ENCODE peak calls at places on chromosomes 11 and 22, in four cellular contexts. One of them, this sample, is unnamed.
A peak's percentile ranks its signal among the peaks of the same experiment; 100 is the strongest.

GRCh38 chr22:48783821-48784266 is 1043.8 kb downstream of the BRD1 start:
- DNase-seq in psoas muscle: no peak
- DNase-seq in effector memory CD4-positive, alpha-beta T cell: no peak
- DNase-seq in body of pancreas: no peak
- DNase-seq in this sample: no peak

GRCh38 chr11:92540113-92540512 is 315.5 kb downstream of the FAT3 start:
- DNase-seq in psoas muscle: no peak
- DNase-seq in effector memory CD4-positive, alpha-beta T cell: no peak
- DNase-seq in body of pancreas: no peak
- DNase-seq in this sample: no peak

GRCh38 chr11:11841121-11841604 is 609 bp upstream of the USP47 start:
- DNase-seq in psoas muscle: peak; percentile 70
- DNase-seq in effector memory CD4-positive, alpha-beta T cell: no peak
- DNase-seq in body of pancreas: peak; percentile 42
- DNase-seq in this sample: no peak

GRCh38 chr11:72591785-72592490 is 82.3 kb downstream of the PDE2A start:
- DNase-seq in psoas muscle: no peak
- DNase-seq in effector memory CD4-positive, alpha-beta T cell: peak; percentile 14
- DNase-seq in body of pancreas: no peak
- DNase-seq in this sample: no peak

GRCh38 chr11:9004310-9004945 is 627 bp upstream of the NRIP3 start:
- DNase-seq in psoas muscle: no peak
- DNase-seq in effector memory CD4-positive, alpha-beta T cell: peak; percentile 32
- DNase-seq in body of pancreas: no peak
- DNase-seq in this sample: no peak

GRCh38 chr22:35783943-35784614 is 66.4 kb downstream of the APOL5 start:
- DNase-seq in psoas muscle: no peak
- DNase-seq in effector memory CD4-positive, alpha-beta T cell: no peak
- DNase-seq in body of pancreas: no peak
- DNase-seq in this sample: peak; percentile 53

GRCh38 chr11:116857936-116858335 is 20.5 kb upstream of the APOA1 start:
- DNase-seq in psoas muscle: no peak
- DNase-seq in effector memory CD4-positive, alpha-beta T cell: no peak
- DNase-seq in body of pancreas: no peak
- DNase-seq in this sample: no peak

GRCh38 chr11:3007404-3008010 is 15.4 kb upstream of the NAP1L4 start:
- DNase-seq in psoas muscle: no peak
- DNase-seq in effector memory CD4-positive, alpha-beta T cell: no peak
- DNase-seq in body of pancreas: no peak
- DNase-seq in this sample: no peak

GRCh38 chr11:67304511-67305113 is 1.3 kb downstream of the SSH3 start:
- DNase-seq in psoas muscle: no peak
- DNase-seq in effector memory CD4-positive, alpha-beta T cell: no peak
- DNase-seq in body of pancreas: peak; percentile 12
- DNase-seq in this sample: no peak

GRCh38 chr22:35154937-35155387 is 89.0 kb downstream of the ISX start:
- DNase-seq in psoas muscle: no peak
- DNase-seq in effector memory CD4-positive, alpha-beta T cell: no peak
- DNase-seq in body of pancreas: peak; percentile 54
- DNase-seq in this sample: no peak

GRCh38 chr11:82041764-82042163 is 691.9 kb downstream of the FAM181B start:
- DNase-seq in psoas muscle: no peak
- DNase-seq in effector memory CD4-positive, alpha-beta T cell: no peak
- DNase-seq in body of pancreas: no peak
- DNase-seq in this sample: no peak

GRCh38 chr11:75574698-75575265 is 12.7 kb downstream of the SERPINH1 start:
- DNase-seq in psoas muscle: no peak
- DNase-seq in effector memory CD4-positive, alpha-beta T cell: no peak
- DNase-seq in body of pancreas: no peak
- DNase-seq in this sample: no peak

GRCh38 chr11:118003456-118003855 is 17.3 kb downstream of the IL10RA start:
- DNase-seq in psoas muscle: no peak
- DNase-seq in effector memory CD4-positive, alpha-beta T cell: no peak
- DNase-seq in body of pancreas: no peak
- DNase-seq in this sample: no peak

GRCh38 chr11:62217191-62217748 is 8.8 kb downstream of the SCGB2A1 start:
- DNase-seq in psoas muscle: no peak
- DNase-seq in effector memory CD4-positive, alpha-beta T cell: no peak
- DNase-seq in body of pancreas: no peak
- DNase-seq in this sample: no peak

GRCh38 chr11:76654310-76654851 is 16.2 kb downstream of the LRRC32 start:
- DNase-seq in psoas muscle: peak; percentile 75
- DNase-seq in effector memory CD4-positive, alpha-beta T cell: no peak
- DNase-seq in body of pancreas: peak; percentile 38
- DNase-seq in this sample: peak; percentile 53

GRCh38 chr11:61488651-61489291 is 19.8 kb upstream of the LRRC10B start:
- DNase-seq in psoas muscle: peak; percentile 81
- DNase-seq in effector memory CD4-positive, alpha-beta T cell: no peak
- DNase-seq in body of pancreas: peak; percentile 81
- DNase-seq in this sample: no peak

GRCh38 chr11:120102862-120103118 is 35.1 kb downstream of the TRIM29 start:
- DNase-seq in psoas muscle: no peak
- DNase-seq in effector memory CD4-positive, alpha-beta T cell: no peak
- DNase-seq in body of pancreas: no peak
- DNase-seq in this sample: no peak

GRCh38 chr11:47375020-47375419 is 3.3 kb downstream of the SPI1 start:
- DNase-seq in psoas muscle: no peak
- DNase-seq in effector memory CD4-positive, alpha-beta T cell: no peak
- DNase-seq in body of pancreas: no peak
- DNase-seq in this sample: no peak
- H3K4me3 ChIP-seq in psoas muscle: peak overlapping the region; percentile 30
- H3K4me3 ChIP-seq in effector memory CD4-positive, alpha-beta T cell: no peak overlapping the region
- H3K4me3 ChIP-seq in body of pancreas: no peak overlapping the region
- H3K4me3 ChIP-seq in this sample: no peak overlapping the region

GRCh38 chr11:1010006-1010405 is 26.5 kb downstream of the MUC6 start:
- DNase-seq in psoas muscle: no peak
- DNase-seq in effector memory CD4-positive, alpha-beta T cell: no peak
- DNase-seq in body of pancreas: peak; percentile 58
- DNase-seq in this sample: no peak
- H3K36me3 ChIP-seq in psoas muscle: peaks cover 2% of the 10 kb centered on the region
- H3K36me3 ChIP-seq in effector memory CD4-positive, alpha-beta T cell: peaks cover 63% of the 10 kb centered on the region
- H3K36me3 ChIP-seq in body of pancreas: no peaks in the 10 kb centered on the region
- H3K36me3 ChIP-seq in this sample: peaks cover 42% of the 10 kb centered on the region

DNA sequence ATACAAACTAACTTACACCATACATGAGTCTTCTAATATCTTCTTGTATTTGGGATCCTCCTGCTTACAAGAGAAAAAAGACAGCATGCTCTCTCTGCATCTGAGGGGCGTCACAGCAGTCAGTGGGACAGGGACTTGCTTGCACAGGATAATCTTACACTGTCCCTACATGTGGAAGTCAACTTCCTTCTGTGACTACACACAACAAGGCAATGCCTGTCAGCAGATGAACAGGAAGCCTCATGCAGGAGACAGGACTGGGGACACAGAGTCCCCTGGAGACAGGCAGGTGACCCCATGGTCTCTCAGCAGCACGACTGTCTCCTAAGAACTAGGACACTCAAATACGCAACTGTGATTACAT is 54.8 kb downstream of the PACSIN2 start:
- DNase-seq in psoas muscle: no peak
- DNase-seq in effector memory CD4-positive, alpha-beta T cell: no peak
- DNase-seq in body of pancreas: no peak
- DNase-seq in this sample: no peak
- H3K4me3 ChIP-seq in psoas muscle: peak overlapping the region; percentile 47
- H3K4me3 ChIP-seq in effector memory CD4-positive, alpha-beta T cell: no peak overlapping the region
- H3K4me3 ChIP-seq in body of pancreas: no peak overlapping the region
- H3K4me3 ChIP-seq in this sample: no peak overlapping the region

GRCh38 chr11:6612816-6613136 is 760 bp upstream of the TAF10 start:
- DNase-seq in psoas muscle: peak; percentile 51
- DNase-seq in effector memory CD4-positive, alpha-beta T cell: peak; percentile 23
- DNase-seq in body of pancreas: peak; percentile 66
- DNase-seq in this sample: no peak
- H3K36me3 ChIP-seq in psoas muscle: peaks cover 16% of the 10 kb centered on the region
- H3K36me3 ChIP-seq in effector memory CD4-positive, alpha-beta T cell: peaks cover 38% of the 10 kb centered on the region
- H3K36me3 ChIP-seq in body of pancreas: no peaks in the 10 kb centered on the region
- H3K36me3 ChIP-seq in this sample: peaks cover 42% of the 10 kb centered on the region

DNA sequence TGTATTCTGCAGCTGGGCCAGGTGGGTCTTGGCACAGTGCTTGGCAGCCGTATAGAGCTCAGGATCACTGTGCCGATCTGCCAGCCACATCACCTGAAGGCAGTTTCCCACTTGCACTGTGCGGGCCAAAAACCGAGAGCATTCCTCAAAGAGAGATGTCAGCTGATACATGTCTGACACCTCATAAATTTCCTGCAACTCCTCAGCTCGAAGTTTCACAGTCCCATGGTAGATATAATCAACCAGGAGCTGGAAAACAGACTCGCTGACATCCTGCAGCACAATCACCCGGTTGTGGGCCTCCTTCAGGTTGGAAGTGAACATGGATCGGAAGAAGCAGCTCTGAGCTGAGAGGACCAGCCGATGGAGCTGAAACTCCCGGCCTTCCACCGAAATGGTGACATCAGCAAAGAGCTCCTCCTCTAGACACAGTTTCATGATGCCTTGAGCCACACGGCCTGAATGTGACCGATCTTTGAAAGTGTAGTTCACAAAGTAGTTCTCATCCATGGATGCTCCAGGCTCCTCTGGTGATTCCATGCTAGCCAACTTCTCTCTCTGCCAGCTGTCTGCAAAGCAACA is 1.2 kb downstream of the KBTBD4 start:
- DNase-seq in psoas muscle: peak; percentile 7
- DNase-seq in effector memory CD4-positive, alpha-beta T cell: no peak
- DNase-seq in body of pancreas: no peak
- DNase-seq in this sample: no peak
- H3K4me3 ChIP-seq in psoas muscle: peak overlapping the region; percentile 100
- H3K4me3 ChIP-seq in effector memory CD4-positive, alpha-beta T cell: no peak overlapping the region
- H3K4me3 ChIP-seq in body of pancreas: no peak overlapping the region
- H3K4me3 ChIP-seq in this sample: peak overlapping the region; percentile 85

GRCh38 chr11:14288189-14288935 is 70.6 kb downstream of the RRAS2 start:
- DNase-seq in psoas muscle: no peak
- DNase-seq in effector memory CD4-positive, alpha-beta T cell: no peak
- DNase-seq in body of pancreas: no peak
- DNase-seq in this sample: peak; percentile 74

GRCh38 chr11:14290422-14290821 is 68.6 kb downstream of the RRAS2 start:
- DNase-seq in psoas muscle: no peak
- DNase-seq in effector memory CD4-positive, alpha-beta T cell: no peak
- DNase-seq in body of pancreas: no peak
- DNase-seq in this sample: no peak
- H3K36me3 ChIP-seq in psoas muscle: no peaks in the 10 kb centered on the region
- H3K36me3 ChIP-seq in effector memory CD4-positive, alpha-beta T cell: no peaks in the 10 kb centered on the region
- H3K36me3 ChIP-seq in body of pancreas: no peaks in the 10 kb centered on the region
- H3K36me3 ChIP-seq in this sample: no peaks in the 10 kb centered on the region

GRCh38 chr22:46010951-46011626 is 34.1 kb upstream of the WNT7B start:
- DNase-seq in psoas muscle: peak; percentile 61
- DNase-seq in effector memory CD4-positive, alpha-beta T cell: no peak
- DNase-seq in body of pancreas: peak; percentile 62
- DNase-seq in this sample: no peak

GRCh38 chr22:46012182-46012880 is 35.4 kb upstream of the WNT7B start:
- DNase-seq in psoas muscle: no peak
- DNase-seq in effector memory CD4-positive, alpha-beta T cell: no peak
- DNase-seq in body of pancreas: peak; percentile 13
- DNase-seq in this sample: no peak

GRCh38 chr22:46013460-46014416 is 36.8 kb upstream of the WNT7B start:
- DNase-seq in psoas muscle: peak; percentile 98
- DNase-seq in effector memory CD4-positive, alpha-beta T cell: peak; percentile 69
- DNase-seq in body of pancreas: peak; percentile 97
- DNase-seq in this sample: peak; percentile 80

GRCh38 chr22:46011627-46012181 is 34.7 kb upstream of the WNT7B start:
- DNase-seq in psoas muscle: peak; percentile 48
- DNase-seq in effector memory CD4-positive, alpha-beta T cell: no peak
- DNase-seq in body of pancreas: peak; percentile 21
- DNase-seq in this sample: no peak

DNA sequence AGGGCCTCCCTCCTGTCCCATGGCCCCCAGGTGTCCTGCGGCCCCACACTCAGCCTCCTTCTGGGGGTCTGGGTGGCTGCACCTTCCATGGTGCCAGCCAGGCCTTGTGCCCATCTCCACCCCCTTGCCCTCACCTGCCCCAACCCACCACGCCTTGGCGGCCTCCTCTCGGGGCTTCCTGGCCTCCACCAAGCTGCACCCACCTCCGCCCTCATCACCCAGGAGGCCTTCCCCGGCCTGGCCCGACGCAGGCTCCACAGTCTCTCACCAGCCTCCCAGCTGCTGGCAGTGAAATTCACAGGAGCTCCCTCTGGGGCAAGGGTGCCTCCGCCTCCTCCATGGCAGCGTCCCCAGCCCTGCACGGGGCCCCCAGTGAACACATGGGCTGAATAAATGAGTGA is 35.9 kb upstream of the WNT7B start:
- DNase-seq in psoas muscle: peak; percentile 64
- DNase-seq in effector memory CD4-positive, alpha-beta T cell: no peak
- DNase-seq in body of pancreas: peak; percentile 30
- DNase-seq in this sample: no peak
- H3K4me3 ChIP-seq in psoas muscle: peak overlapping the region; percentile 84
- H3K4me3 ChIP-seq in effector memory CD4-positive, alpha-beta T cell: peak overlapping the region; percentile 71
- H3K4me3 ChIP-seq in body of pancreas: no peak overlapping the region
- H3K4me3 ChIP-seq in this sample: no peak overlapping the region

DNA sequence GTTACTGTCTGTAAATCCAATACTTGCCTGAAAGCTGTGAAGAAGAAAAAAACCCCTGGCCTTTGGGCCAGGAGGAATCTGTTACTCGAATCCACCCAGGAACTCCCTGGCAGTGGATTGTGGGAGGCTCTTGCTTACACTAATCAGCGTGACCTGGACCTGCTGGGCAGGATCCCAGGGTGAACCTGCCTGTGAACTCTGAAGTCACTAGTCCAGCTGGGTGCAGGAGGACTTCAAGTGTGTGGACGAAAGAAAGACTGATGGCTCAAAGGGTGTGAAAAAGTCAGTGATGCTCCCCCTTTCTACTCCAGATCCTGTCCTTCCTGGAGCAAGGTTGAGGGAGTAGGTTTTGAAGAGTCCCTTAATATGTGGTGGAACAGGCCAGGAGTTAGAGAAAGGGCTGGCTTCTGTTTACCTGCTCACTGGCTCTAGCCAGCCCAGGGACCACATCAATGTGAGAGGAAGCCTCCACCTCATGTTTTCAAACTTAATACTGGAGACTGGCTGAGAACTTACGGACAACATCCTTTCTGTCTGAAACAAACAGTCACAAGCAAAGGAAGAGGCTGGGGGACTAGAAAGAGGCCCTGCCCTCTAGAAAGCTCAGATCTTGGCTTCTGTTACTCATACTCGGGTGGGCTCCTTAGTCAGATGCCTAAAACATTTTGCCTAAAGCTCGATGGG is 13.5 kb downstream of the PIK3IP1 start:
- DNase-seq in psoas muscle: no peak
- DNase-seq in effector memory CD4-positive, alpha-beta T cell: no peak
- DNase-seq in body of pancreas: no peak
- DNase-seq in this sample: no peak
- H3K36me3 ChIP-seq in psoas muscle: no peaks in the 10 kb centered on the region
- H3K36me3 ChIP-seq in effector memory CD4-positive, alpha-beta T cell: peaks cover 46% of the 10 kb centered on the region
- H3K36me3 ChIP-seq in body of pancreas: no peaks in the 10 kb centered on the region
- H3K36me3 ChIP-seq in this sample: peaks cover 17% of the 10 kb centered on the region

GRCh38 chr22:30605449-30606110 is 1.4 kb upstream of the TCN2 start:
- DNase-seq in psoas muscle: peak; percentile 66
- DNase-seq in effector memory CD4-positive, alpha-beta T cell: peak; percentile 2
- DNase-seq in body of pancreas: peak; percentile 61
- DNase-seq in this sample: no peak
- H3K4me3 ChIP-seq in psoas muscle: peak overlapping the region; percentile 86
- H3K4me3 ChIP-seq in effector memory CD4-positive, alpha-beta T cell: no peak overlapping the region
- H3K4me3 ChIP-seq in body of pancreas: no peak overlapping the region
- H3K4me3 ChIP-seq in this sample: no peak overlapping the region

This sample was measured in BJ.